ENCODE peak calls at places on chromosomes 2 and 18, in six cellular contexts. N, B, K, G, X and U are unnamed samples. For H3K27me3 and H3K36me3, the result is how much of the 10 kb centered on the place peaks cover.

GRCh38 chr2:20618886-20619521 is 31.9 kb downstream of the HS1BP3 start:
- DNase-seq in N (peak), B (no peak), K (no peak), G (peak), X (peak), U (no peak)

GRCh38 chr2:148794558-148794957 is 80.5 kb upstream of the KIF5C start:
- DNase-seq in N (no peak), B (no peak), K (peak), G (no peak), X (no peak), U (no peak)

GRCh38 chr2:125684256-125684655 is 971.7 kb upstream of the GYPC start:
- DNase-seq in N (no peak), B (no peak), K (no peak), G (no peak), X (no peak), U (no peak)

GRCh38 chr18:50790956-50791355 is 28.9 kb downstream of the MRO start:
- DNase-seq in N (no peak), B (no peak), K (no peak), G (no peak), X (no peak), U (no peak)

GRCh38 chr2:118232391-118233255 is 144.4 kb downstream of the INSIG2 start:
- DNase-seq in N (no peak), B (no peak), K (no peak), G (no peak), X (no peak), U (no peak)

GRCh38 chr2:233966388-233966787 is 49.2 kb downstream of the TRPM8 start:
- DNase-seq in N (no peak), B (no peak), K (peak), G (no peak), X (no peak), U (no peak)

GRCh38 chr18:37564796-37565137 is 831 bp downstream of the CELF4 start:
- DNase-seq in N (peak), B (peak), K (peak), G (peak), X (peak), U (peak)

GRCh38 chr2:232714969-232715368 is 17.8 kb downstream of the GIGYF2 start:
- DNase-seq in N (no peak), B (no peak), K (no peak), G (no peak), X (no peak), U (no peak)

GRCh38 chr2:96085541-96086355 is 30.6 kb downstream of the ADRA2B start:
- DNase-seq in N (no peak), B (no peak), K (no peak), G (no peak), X (no peak), U (no peak)

GRCh38 chr2:121080013-121080772 is 204.8 kb downstream of the TFCP2L1 start:
- DNase-seq in N (peak), B (peak), K (no peak), G (no peak), X (no peak), U (peak)

GRCh38 chr2:182360012-182360662 is 66.7 kb downstream of the PDE1A start:
- DNase-seq in N (peak), B (no peak), K (peak), G (no peak), X (no peak), U (no peak)

GRCh38 chr2:205679410-205680009 is 2.8 kb upstream of the NRP2 start:
- DNase-seq in N (no peak), B (no peak), K (no peak), G (no peak), X (no peak), U (no peak)

GRCh38 chr2:176997074-176997791 is 215.4 kb upstream of the HNRNPA3 start:
- DNase-seq in N (peak), B (no peak), K (peak), G (peak), X (no peak), U (no peak)

GRCh38 chr2:134791606-134792005 is 46.8 kb upstream of the ACMSD start:
- DNase-seq in N (no peak), B (no peak), K (no peak), G (no peak), X (no peak), U (no peak)

GRCh38 chr18:24187049-24187448 is 48.2 kb downstream of the CABYR start:
- DNase-seq in N (no peak), B (no peak), K (no peak), G (no peak), X (no peak), U (no peak)

GRCh38 chr2:72129676-72130340 is 17.9 kb downstream of the CYP26B1 start:
- DNase-seq in N (no peak), B (no peak), K (no peak), G (peak), X (no peak), U (peak)

GRCh38 chr2:202237787-202238233 is 587 bp downstream of the SUMO1 start:
- DNase-seq in N (peak), B (peak), K (peak), G (peak), X (no peak), U (peak)

GRCh38 chr18:64518191-64518590 is 369.3 kb upstream of the LINC00305 start:
- DNase-seq in N (no peak), B (no peak), K (no peak), G (no peak), X (no peak), U (no peak)

GRCh38 chr18:64513401-64513800 is 364.5 kb upstream of the LINC00305 start:
- DNase-seq in N (no peak), B (no peak), K (no peak), G (no peak), X (no peak), U (no peak)

DNA sequence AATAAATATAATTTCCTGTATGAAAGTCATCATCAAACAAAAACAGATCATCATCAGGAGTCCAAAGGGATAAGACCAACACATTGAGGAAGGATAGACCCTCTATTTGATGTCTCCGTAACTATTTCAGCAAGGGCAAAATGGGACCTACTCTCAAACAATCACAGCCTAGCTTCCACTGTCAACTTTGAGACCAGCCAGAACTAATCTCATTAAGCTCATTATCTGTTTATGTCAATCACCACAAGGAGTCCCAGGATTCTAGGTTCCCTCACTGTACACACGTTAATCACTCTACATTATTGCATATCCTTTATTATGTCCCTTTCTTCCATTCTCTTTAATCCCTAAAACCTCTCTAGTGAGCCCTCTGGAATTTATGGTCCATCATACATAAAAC is 370.3 kb upstream of the LINC00305 start:
- DNase-seq in N (no peak), B (no peak), K (no peak), G (no peak), X (no peak), U (no peak)
- H3K4me3 ChIP-seq in N (no peak), B (no peak), K (no peak), G (no peak), X (no peak), U (no peak)

GRCh38 chr2:199464614-199465352 is 7.0 kb upstream of the SATB2 start:
- DNase-seq in N (peak), B (peak), K (no peak), G (no peak), X (no peak), U (peak)
- H3K27me3 ChIP-seq in N (half or more), B (half or more), K (half or more), G (half or more), X (half or more), U (half or more)

GRCh38 chr2:16746329-16746728 is 80.7 kb upstream of the CYRIA start:
- DNase-seq in N (no peak), B (no peak), K (no peak), G (no peak), X (no peak), U (no peak)
- H3K36me3 ChIP-seq in N (under half), B (under half), K (under half), G (under half), X (under half), U (under half)

GRCh38 chr2:188931361-188931760 is 42.8 kb upstream of the COL3A1 start:
- DNase-seq in N (no peak), B (no peak), K (peak), G (no peak), X (no peak), U (no peak)
- H3K4me3 ChIP-seq in N (no peak), B (no peak), K (no peak), G (no peak), X (no peak), U (no peak)

GRCh38 chr2:27261241-27261925 is 1.5 kb downstream of the SLC30A3 start:
- DNase-seq in N (no peak), B (no peak), K (no peak), G (no peak), X (no peak), U (peak)

GRCh38 chr2:27255660-27256059 is 7.2 kb downstream of the SLC30A3 start:
- DNase-seq in N (no peak), B (no peak), K (peak), G (no peak), X (no peak), U (no peak)

GRCh38 chr2:27255187-27255586 is 7.7 kb downstream of the SLC30A3 start:
- DNase-seq in N (no peak), B (no peak), K (no peak), G (peak), X (no peak), U (peak)

GRCh38 chr2:27258051-27258450 is 4.8 kb downstream of the SLC30A3 start:
- DNase-seq in N (no peak), B (no peak), K (no peak), G (no peak), X (no peak), U (no peak)

DNA sequence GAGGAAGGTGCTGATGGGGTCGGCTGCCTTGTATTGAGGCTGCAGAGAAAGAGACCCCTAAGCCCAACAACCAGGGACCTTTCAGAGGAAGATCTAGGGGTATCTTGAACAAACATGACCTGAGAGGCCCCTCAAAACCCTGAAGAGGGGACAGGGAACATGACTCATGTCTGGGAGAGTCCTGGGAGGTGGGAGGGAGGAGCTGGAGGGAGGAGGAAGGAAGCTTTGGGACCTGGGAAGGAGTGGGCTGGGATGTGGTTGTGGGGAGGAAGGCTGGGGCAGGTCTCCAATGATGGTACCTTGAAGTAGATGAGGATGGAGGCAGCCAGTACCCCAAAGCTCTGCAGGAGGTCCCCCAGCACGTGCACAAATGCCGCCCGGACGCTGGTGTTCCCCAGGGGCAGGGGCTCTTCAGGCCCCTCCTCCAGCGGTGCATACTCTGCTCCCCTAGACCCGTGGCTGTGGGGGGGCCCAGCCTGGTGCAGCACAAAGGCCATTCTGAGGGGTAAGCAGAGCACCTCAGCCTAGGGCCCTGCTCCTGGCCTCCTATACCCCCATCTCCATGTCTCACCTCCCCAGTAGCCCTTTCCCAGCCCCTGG is 5.9 kb downstream of the SLC30A3 start:
- DNase-seq in N (no peak), B (no peak), K (no peak), G (no peak), X (no peak), U (no peak)
- H3K27me3 ChIP-seq in N (half or more), B (under half), K (under half), G (under half), X (under half), U (under half)

DNA sequence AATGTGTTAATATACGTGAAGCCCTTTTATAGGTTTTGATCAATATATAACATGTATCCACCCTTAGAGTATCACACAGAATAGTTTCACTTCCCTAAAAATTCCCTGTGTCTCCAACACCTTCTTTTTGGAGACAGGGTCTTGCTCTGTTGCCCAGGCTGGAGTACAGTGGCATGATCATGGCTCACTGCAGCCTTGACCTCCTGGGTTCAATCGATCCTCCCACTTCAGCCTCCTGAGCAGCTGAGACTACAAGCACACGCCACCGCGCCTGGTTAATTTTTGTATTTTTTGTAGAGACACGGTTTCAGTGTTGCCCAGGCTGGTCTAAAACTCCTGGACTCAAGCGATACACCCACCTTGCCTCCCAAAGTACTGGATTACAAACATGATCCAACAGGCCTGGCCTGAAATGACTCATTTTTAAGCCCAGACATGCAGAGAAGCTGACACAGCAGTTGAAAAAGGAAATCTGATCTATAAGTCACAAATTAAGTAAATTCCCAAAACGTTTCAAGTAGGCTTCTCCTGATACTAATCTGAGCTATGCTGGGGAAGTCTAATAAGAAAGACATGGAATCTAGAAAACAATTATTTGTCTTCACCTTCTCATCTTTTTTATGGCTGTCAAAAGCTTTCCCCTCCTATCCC is 2.9 kb downstream of the DUSP11 start:
- DNase-seq in N (no peak), B (no peak), K (peak), G (no peak), X (no peak), U (no peak)
- H3K36me3 ChIP-seq in N (under half), B (under half), K (under half), G (under half), X (under half), U (under half)

GRCh38 chr18:57797209-57797651 is 5.9 kb downstream of the ATP8B1 start:
- DNase-seq in N (peak), B (no peak), K (no peak), G (no peak), X (no peak), U (no peak)
- H3K4me3 ChIP-seq in N (no peak), B (no peak), K (no peak), G (no peak), X (no peak), U (no peak)

GRCh38 chr18:49048361-49048760 is 97.6 kb upstream of the SMAD7 start:
- DNase-seq in N (no peak), B (no peak), K (peak), G (no peak), X (no peak), U (no peak)
- H3K27me3 ChIP-seq in N (under half), B (under half), K (under half), G (under half), X (under half), U (under half)

DNA sequence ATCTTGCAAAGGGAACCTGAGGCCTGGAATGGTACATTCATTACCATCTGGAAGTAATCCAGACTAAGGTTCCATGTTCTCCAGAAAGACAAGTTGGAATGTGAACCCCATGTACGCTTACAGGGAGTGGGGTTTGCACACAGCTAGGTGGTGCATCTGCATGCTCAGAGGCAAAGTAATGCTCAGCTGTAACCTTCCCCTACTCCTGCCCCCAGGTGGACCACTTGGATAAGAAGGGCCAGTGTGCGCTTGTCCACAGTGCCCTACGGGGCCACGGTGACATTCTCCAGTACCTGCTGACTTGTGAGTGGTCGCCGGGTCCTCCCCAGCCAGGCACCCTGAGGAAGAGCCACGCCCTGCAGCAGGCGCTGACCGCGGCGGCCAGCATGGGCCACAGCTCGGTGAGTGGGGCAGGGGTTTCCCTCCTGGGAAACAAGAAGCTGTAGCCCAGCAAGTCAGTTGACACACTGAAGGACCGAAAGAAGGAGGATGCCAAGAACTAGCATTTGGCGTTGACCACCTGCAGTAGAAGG is 90.0 kb downstream of the WDSUB1 start:
- DNase-seq in N (no peak), B (no peak), K (no peak), G (no peak), X (no peak), U (no peak)
- H3K36me3 ChIP-seq in N (under half), B (under half), K (under half), G (under half), X (under half), U (under half)